ENCODE peak calls at places on chromosomes 3 and 15, in nine cellular contexts. X is body of pancreas; P is upper lobe of right lung; R is mesothelial cell of epicardium; O is cardiac fibroblast; J is ascending aorta; M is HCT116; G is BE2C; S is activated CD8-positive, alpha-beta T cell treated with anti-CD3 and anti-CD28 coated beads for 36 hours. K is an unnamed sample.
A peak's percentile ranks its signal among the peaks of the same experiment; 100 is the strongest.

GRCh38 chr3:39213613-39214012 is 21.2 kb upstream of the XIRP1 start:
- DNase-seq in O (no peak), M (no peak), X (no peak), S (no peak), G (no peak), P (no peak), R (no peak), J (no peak), K (no peak)

GRCh38 chr3:84959470-84960380 is 936 bp downstream of the CADM2 start:
- DNase-seq in G (peak; percentile 83), R (no peak), J (no peak), O (no peak), X (no peak), S (no peak), P (no peak), M (no peak), K (no peak)

GRCh38 chr3:138367912-138368311 is 19.5 kb downstream of the MRAS start:
- DNase-seq in M (no peak), X (peak; percentile 26), O (peak; percentile 30), P (peak; percentile 84), S (peak; percentile 11), J (no peak), G (no peak), R (no peak), K (no peak)

GRCh38 chr3:28575748-28576589 is 227.3 kb upstream of the AZI2 start:
- DNase-seq in O (peak; percentile 6), P (no peak), J (peak; percentile 66), G (peak; percentile 82), S (no peak), R (peak; percentile 24), X (peak; percentile 32), M (no peak), K (no peak)

GRCh38 chr3:181176610-181177009 is 187.1 kb upstream of the DNAJC19 start:
- DNase-seq in J (peak; percentile 68), G (peak; percentile 76), P (no peak), X (peak; percentile 81), S (peak; percentile 49), R (peak; percentile 37), M (peak; percentile 26), O (peak; percentile 59), K (peak; percentile 22)

GRCh38 chr15:62343397-62343796 is 178.3 kb upstream of the C2CD4B start:
- DNase-seq in J (peak; percentile 30), R (no peak), G (no peak), P (no peak), O (no peak), S (no peak), M (no peak), X (no peak), K (no peak)

GRCh38 chr15:42275780-42276395 is 2.7 kb upstream of the TMEM87A start:
- DNase-seq in G (no peak), J (no peak), M (no peak), O (peak; percentile 26), S (no peak), R (no peak), P (no peak), X (no peak), K (no peak)

GRCh38 chr15:95024388-95024787 is 793.0 kb downstream of the MCTP2 start:
- DNase-seq in M (peak; percentile 24), R (no peak), G (no peak), P (no peak), S (no peak), J (no peak), O (peak; percentile 65), X (no peak), K (peak; percentile 50)

GRCh38 chr3:115685097-115685496 is 61.8 kb downstream of the GAP43 start:
- DNase-seq in M (no peak), J (no peak), O (no peak), G (no peak), P (no peak), X (no peak), S (peak; percentile 37), R (no peak), K (no peak)

GRCh38 chr15:68203956-68204355 is 1.2 kb downstream of the CALML4 start:
- DNase-seq in J (peak; percentile 40), P (no peak), M (no peak), X (no peak), G (no peak), R (no peak), S (no peak), O (no peak), K (no peak)

GRCh38 chr3:56591256-56591655 is 34.3 kb downstream of the CCDC66 start:
- DNase-seq in R (no peak), S (no peak), P (no peak), X (no peak), O (no peak), J (no peak), M (no peak), G (no peak), K (no peak)

GRCh38 chr3:37272743-37273142 is 98.4 kb upstream of the LRRFIP2 start:
- DNase-seq in P (no peak), J (no peak), R (no peak), M (no peak), O (peak; percentile 52), G (no peak), S (no peak), X (no peak), K (no peak)

GRCh38 chr3:43423142-43423541 is 136.8 kb downstream of the SNRK start:
- DNase-seq in S (no peak), P (no peak), M (no peak), J (peak; percentile 83), X (peak; percentile 91), G (peak; percentile 61), O (peak; percentile 55), R (no peak), K (no peak)

GRCh38 chr3:195441971-195442572 is 748 bp downstream of the ACAP2 start:
- DNase-seq in X (peak; percentile 35), P (peak; percentile 73), G (peak; percentile 81), J (peak; percentile 68), S (peak; percentile 66), R (peak; percentile 24), O (peak; percentile 47), M (no peak), K (peak; percentile 39)

GRCh38 chr3:19029837-19030835 is 118.2 kb upstream of the KCNH8 start:
- DNase-seq in G (no peak), S (peak; percentile 49), P (no peak), O (no peak), J (no peak), R (no peak), X (no peak), M (no peak), K (no peak)
- TF ChIP-seq CTCF in G (peak; percentile 14), S (no peak), P (no peak), O (no peak), J (no peak), R (no peak), X (no peak), M (no peak), K (no peak)

GRCh38 chr15:101149864-101150722 is 101.8 kb downstream of the CHSY1 start:
- DNase-seq in G (no peak), M (no peak), J (no peak), O (no peak), S (no peak), P (no peak), X (no peak), R (no peak), K (no peak)

GRCh38 chr15:101151286-101151685 is 100.6 kb downstream of the CHSY1 start:
- DNase-seq in M (no peak), G (no peak), X (no peak), R (no peak), J (no peak), P (no peak), S (no peak), O (no peak), K (no peak)

GRCh38 chr15:101150723-101151040 is 101.2 kb downstream of the CHSY1 start:
- DNase-seq in R (no peak), O (no peak), J (no peak), S (no peak), P (no peak), X (no peak), G (no peak), M (no peak), K (no peak)

GRCh38 chr15:101153801-101154656 is 97.8 kb downstream of the CHSY1 start:
- DNase-seq in P (no peak), X (no peak), G (no peak), O (no peak), J (no peak), M (no peak), R (no peak), S (no peak), K (no peak)

DNA sequence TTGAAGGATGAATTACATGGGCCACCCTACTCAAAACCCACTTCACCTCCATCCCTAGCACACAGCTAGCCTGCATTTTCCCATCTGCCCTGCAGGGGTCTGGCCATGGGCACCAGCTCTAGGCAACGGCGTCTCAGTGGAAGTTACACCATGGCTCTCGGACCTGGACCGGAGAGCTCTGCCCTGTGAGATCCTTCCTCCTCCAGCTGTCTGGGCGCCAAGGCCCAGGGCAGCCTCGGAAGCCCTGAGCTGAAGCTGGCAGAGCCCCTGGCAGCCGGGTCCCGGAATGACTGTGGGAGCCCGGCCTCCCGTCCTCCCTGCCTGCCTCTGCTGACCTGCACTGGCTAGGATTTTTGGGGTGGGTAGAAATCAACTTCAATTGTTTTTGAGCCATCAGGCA is 98.9 kb downstream of the CHSY1 start:
- DNase-seq in S (no peak), O (no peak), G (no peak), P (no peak), X (no peak), J (no peak), R (no peak), M (no peak), K (no peak)
- TF ChIP-seq CTCF in S (peak; percentile 52), O (peak; percentile 46), G (peak; percentile 56), P (peak; percentile 35), X (no peak), J (no peak), R (peak; percentile 49), M (peak; percentile 63), K (peak; percentile 70)

GRCh38 chr3:63912768-63913588 is 795 bp upstream of the SCAANT1 start:
- DNase-seq in J (peak; percentile 88), G (peak; percentile 31), X (peak; percentile 79), S (peak; percentile 64), R (no peak), O (peak; percentile 56), M (peak; percentile 32), P (peak; percentile 83), K (peak; percentile 54)

GRCh38 chr3:63910873-63911272 is 1.3 kb downstream of the SCAANT1 start:
- DNase-seq in X (no peak), J (no peak), G (no peak), R (no peak), O (peak; percentile 48), M (no peak), P (no peak), S (peak; percentile 12), K (peak; percentile 11)

GRCh38 chr3:63911901-63912767 is at the start of gene SCAANT1:
- DNase-seq in R (peak; percentile 71), P (peak; percentile 96), M (peak; percentile 62), O (peak; percentile 90), X (peak; percentile 93), S (peak; percentile 83), G (peak; percentile 91), J (peak; percentile 96), K (peak; percentile 87)

GRCh38 chr3:63911395-63911900 is 735 bp downstream of the SCAANT1 start:
- DNase-seq in X (no peak), P (no peak), R (no peak), J (no peak), S (peak; percentile 60), M (no peak), G (no peak), O (no peak), K (peak; percentile 10)

GRCh38 chr3:63914312-63914711 is 2.1 kb upstream of the SCAANT1 start:
- DNase-seq in X (peak; percentile 80), P (no peak), R (no peak), M (no peak), J (peak; percentile 74), S (no peak), O (peak; percentile 41), G (no peak), K (peak; percentile 11)
- TF ChIP-seq CTCF in X (no peak), P (no peak), R (no peak), M (no peak), J (no peak), S (no peak), O (no peak), G (no peak), K (no peak)

GRCh38 chr15:59642351-59642750 is 15.0 kb downstream of the GTF2A2 start:
- DNase-seq in S (no peak), M (no peak), O (no peak), X (no peak), R (no peak), G (no peak), J (no peak), P (no peak), K (no peak)
- TF ChIP-seq CTCF in S (no peak), M (peak; percentile 5), O (peak; percentile 26), X (no peak), R (peak; percentile 40), G (no peak), J (no peak), P (no peak), K (peak; percentile 70)